ENCODE peak calls at places on chromosomes 5 and 9, in ten cellular contexts. S is thyroid gland, Z is A549, G is tibial nerve, C is uterus, R is esophagus squamous epithelium, H is IMR-90, J is prostate gland, T is HepG2, D is ovary. V is an unnamed sample.

GRCh38 chr5:138148811-138149210 is 9.6 kb upstream of the NME5 start:
- DNase-seq in S (no peak), Z (peak; percentile 67), G (no peak), C (no peak), R (no peak), H (peak; percentile 65), J (no peak), T (no peak), D (no peak), V (peak; percentile 27)

GRCh38 chr5:175383350-175383749 is 60.6 kb downstream of the DRD1 start:
- DNase-seq in S (no peak), Z (peak; percentile 52), G (no peak), C (no peak), R (no peak), H (no peak), J (peak; percentile 16), T (no peak), D (no peak), V (no peak)

GRCh38 chr5:107555425-107556090 is 115.2 kb downstream of the EFNA5 start:
- DNase-seq in S (no peak), Z (no peak), G (no peak), C (no peak), R (no peak), H (peak; percentile 69), J (no peak), T (no peak), D (no peak), V (no peak)

GRCh38 chr5:140024928-140025327 is 18.2 kb downstream of the NRG2 start:
- DNase-seq in S (peak; percentile 7), Z (no peak), G (no peak), C (no peak), R (no peak), H (no peak), J (no peak), T (no peak), D (no peak), V (no peak)

GRCh38 chr5:120535900-120536299 is 71.8 kb downstream of the PRR16 start:
- DNase-seq in S (no peak), Z (no peak), G (no peak), C (no peak), R (no peak), H (peak; percentile 62), J (no peak), T (no peak), D (no peak), V (no peak)

GRCh38 chr5:179306191-179307005 is 38.9 kb downstream of the ADAMTS2 start:
- DNase-seq in S (no peak), Z (no peak), G (no peak), C (peak; percentile 12), R (no peak), H (peak; percentile 75), J (no peak), T (no peak), D (no peak), V (peak; percentile 1)

GRCh38 chr5:127931396-127931795 is 152.2 kb upstream of the SLC12A2 start:
- DNase-seq in S (no peak), Z (no peak), G (no peak), C (no peak), R (no peak), H (no peak), J (no peak), T (no peak), D (no peak), V (no peak)

GRCh38 chr9:132056717-132057429 is 22.8 kb downstream of the MED27 start:
- DNase-seq in S (no peak), Z (no peak), G (no peak), C (no peak), R (no peak), H (no peak), J (no peak), T (no peak), D (no peak), V (no peak)

GRCh38 chr9:112097712-112098688 is 77.1 kb downstream of the SUSD1 start:
- DNase-seq in S (peak; percentile 31), Z (peak; percentile 76), G (peak; percentile 65), C (peak; percentile 53), R (no peak), H (peak; percentile 77), J (peak; percentile 31), T (peak; percentile 33), D (peak; percentile 65), V (peak; percentile 54)

GRCh38 chr5:42951847-42952411 is 88.2 kb downstream of the ANXA2R start:
- DNase-seq in S (no peak), Z (no peak), G (peak; percentile 12), C (peak; percentile 22), R (no peak), H (peak; percentile 22), J (no peak), T (no peak), D (peak; percentile 23), V (peak; percentile 33)

GRCh38 chr9:70902705-70903131 is 218.7 kb downstream of the TRPM3 start:
- DNase-seq in S (no peak), Z (peak; percentile 31), G (peak; percentile 8), C (peak; percentile 25), R (no peak), H (peak; percentile 96), J (no peak), T (no peak), D (no peak), V (no peak)

GRCh38 chr5:87803352-87803751 is 390.6 kb upstream of the CCNH start:
- DNase-seq in S (no peak), Z (no peak), G (no peak), C (no peak), R (no peak), H (no peak), J (no peak), T (no peak), D (no peak), V (no peak)

GRCh38 chr5:150058480-150059126 is 27.8 kb downstream of the CSF1R start:
- DNase-seq in S (no peak), Z (no peak), G (peak; percentile 48), C (no peak), R (no peak), H (peak; percentile 82), J (no peak), T (no peak), D (no peak), V (no peak)

GRCh38 chr5:78503958-78504357 is 143.5 kb downstream of the SCAMP1 start:
- DNase-seq in S (no peak), Z (no peak), G (no peak), C (peak; percentile 32), R (no peak), H (no peak), J (no peak), T (no peak), D (no peak), V (no peak)

GRCh38 chr5:76689321-76690026 is 26.5 kb upstream of the F2R start:
- DNase-seq in S (no peak), Z (peak; percentile 6), G (no peak), C (no peak), R (no peak), H (peak; percentile 96), J (no peak), T (no peak), D (no peak), V (no peak)

GRCh38 chr5:38985909-38986452 is 88.2 kb downstream of the RICTOR start:
- DNase-seq in S (no peak), Z (no peak), G (no peak), C (no peak), R (no peak), H (no peak), J (no peak), T (no peak), D (no peak), V (no peak)

GRCh38 chr9:137723396-137724113 is 104.8 kb downstream of the EHMT1 start:
- DNase-seq in S (no peak), Z (no peak), G (no peak), C (no peak), R (no peak), H (no peak), J (no peak), T (no peak), D (no peak), V (no peak)

GRCh38 chr5:158875272-158875679 is 224.4 kb downstream of the EBF1 start:
- DNase-seq in S (no peak), Z (no peak), G (no peak), C (no peak), R (no peak), H (peak; percentile 4), J (no peak), T (no peak), D (no peak), V (no peak)
- H3K4me1 ChIP-seq in S (peaks cover 11% of the 10 kb centered on the region), Z (peaks cover 16% of the 10 kb centered on the region), G (peaks cover 55% of the 10 kb centered on the region), C (no peaks in the 10 kb centered on the region), R (peaks cover 34% of the 10 kb centered on the region), H (no peaks in the 10 kb centered on the region), J (no peaks in the 10 kb centered on the region), T (no peaks in the 10 kb centered on the region), D (peaks cover 17% of the 10 kb centered on the region), V (no peaks in the 10 kb centered on the region)

GRCh38 chr5:24765219-24765618 is 120.4 kb upstream of the CDH10 start:
- DNase-seq in S (no peak), Z (no peak), G (no peak), C (no peak), R (no peak), H (no peak), J (no peak), T (no peak), D (no peak), V (no peak)
- H3K27ac ChIP-seq in S (no peak overlapping the region), Z (no peak overlapping the region), G (no peak overlapping the region), C (no peak overlapping the region), R (no peak overlapping the region), H (no peak overlapping the region), J (no peak overlapping the region), T (no peak overlapping the region), D (no peak overlapping the region), V (no peak overlapping the region)

GRCh38 chr9:133417541-133418461 is at the start of gene REXO4:
- DNase-seq in S (peak; percentile 72), Z (peak; percentile 89), G (peak; percentile 59), C (peak; percentile 85), R (no peak), H (peak; percentile 85), J (peak; percentile 51), T (peak; percentile 88), D (peak; percentile 82), V (peak; percentile 90)
- TF ChIP-seq POLR2A in S (no peak), Z (peak; percentile 40), G (peak; percentile 15), C (peak; percentile 54), R (no peak), H (peak; percentile 48), J (peak; percentile 20), T (peak; percentile 70), D (peak; percentile 44), V (peak; percentile 54)

GRCh38 chr9:123128591-123128990 is 95.1 kb downstream of the GPR21 start:
- DNase-seq in S (no peak), Z (no peak), G (no peak), C (no peak), R (no peak), H (no peak), J (no peak), T (no peak), D (no peak), V (no peak)

GRCh38 chr9:123129411-123129810 is 95.9 kb downstream of the GPR21 start:
- DNase-seq in S (no peak), Z (no peak), G (no peak), C (no peak), R (no peak), H (no peak), J (no peak), T (no peak), D (no peak), V (no peak)

GRCh38 chr9:123132696-123133095 is 99.2 kb downstream of the GPR21 start:
- DNase-seq in S (no peak), Z (no peak), G (no peak), C (no peak), R (no peak), H (no peak), J (no peak), T (no peak), D (no peak), V (no peak)

GRCh38 chr9:123131258-123131657 is 97.8 kb downstream of the GPR21 start:
- DNase-seq in S (no peak), Z (no peak), G (no peak), C (no peak), R (no peak), H (peak; percentile 75), J (no peak), T (peak; percentile 53), D (no peak), V (no peak)

GRCh38 chr9:123131993-123132392 is 98.5 kb downstream of the GPR21 start:
- DNase-seq in S (no peak), Z (no peak), G (no peak), C (no peak), R (no peak), H (no peak), J (no peak), T (peak; percentile 51), D (no peak), V (no peak)
- H3K4me1 ChIP-seq in S (no peaks in the 10 kb centered on the region), Z (no peaks in the 10 kb centered on the region), G (no peaks in the 10 kb centered on the region), C (no peaks in the 10 kb centered on the region), R (no peaks in the 10 kb centered on the region), H (peaks cover 2% of the 10 kb centered on the region), J (no peaks in the 10 kb centered on the region), T (peaks cover 29% of the 10 kb centered on the region), D (no peaks in the 10 kb centered on the region), V (no peaks in the 10 kb centered on the region)